ENCODE peak calls at places on chromosomes 4 and X, in eight cellular contexts. D, H, G, C, A, U, Q and P are unnamed samples.

GRCh38 chr4:77734928-77735327 is 84.2 kb downstream of the CNOT6L start:
- DNase-seq in D (peak), H (no peak), G (peak), C (no peak), A (no peak), U (no peak), Q (peak), P (no peak)

GRCh38 chrX:65578346-65578745 is 43.8 kb upstream of the LAS1L start:
- DNase-seq in D (no peak), H (no peak), G (no peak), C (no peak), A (no peak), U (no peak), Q (no peak), P (no peak)

GRCh38 chr4:1976416-1977352 is 32.1 kb downstream of the NELFA start:
- DNase-seq in D (no peak), H (no peak), G (no peak), C (no peak), A (no peak), U (no peak), Q (no peak), P (peak)

GRCh38 chr4:84483738-84484137 is 15.4 kb downstream of the NKX6-1 start:
- DNase-seq in D (no peak), H (no peak), G (no peak), C (no peak), A (no peak), U (no peak), Q (no peak), P (no peak)

GRCh38 chrX:81301877-81302276 is 100.0 kb downstream of the SH3BGRL start:
- DNase-seq in D (no peak), H (no peak), G (no peak), C (no peak), A (no peak), U (no peak), Q (no peak), P (no peak)

GRCh38 chr4:17812125-17812524 is 1.3 kb downstream of the NCAPG start:
- DNase-seq in D (no peak), H (no peak), G (no peak), C (no peak), A (no peak), U (no peak), Q (no peak), P (no peak)

GRCh38 chrX:85375333-85375738 is 4.1 kb downstream of the POF1B start:
- DNase-seq in D (no peak), H (no peak), G (no peak), C (no peak), A (no peak), U (no peak), Q (no peak), P (no peak)

GRCh38 chrX:54891573-54891972 is 29.1 kb upstream of the TRO start:
- DNase-seq in D (peak), H (no peak), G (peak), C (no peak), A (peak), U (no peak), Q (peak), P (no peak)

GRCh38 chr4:94413085-94413685 is 38.6 kb upstream of the PDLIM5 start:
- DNase-seq in D (peak), H (no peak), G (peak), C (no peak), A (no peak), U (no peak), Q (no peak), P (no peak)

GRCh38 chr4:8185280-8185679 is 13.8 kb upstream of the SH3TC1 start:
- DNase-seq in D (peak), H (no peak), G (peak), C (no peak), A (no peak), U (no peak), Q (no peak), P (no peak)

GRCh38 chr4:42366959-42367358 is 30.3 kb upstream of the SHISA3 start:
- DNase-seq in D (no peak), H (no peak), G (no peak), C (no peak), A (no peak), U (no peak), Q (no peak), P (no peak)